ENCODE peak calls at places on chromosome 1, in eight cellular contexts. One of them, this sample, is unnamed.

GRCh38 chr1:171345536-171345935 is 31.6 kb downstream of the FMO4 start:
- DNase-seq in NCI-H345: no peak
- DNase-seq in renal cortical epithelial cell: no peak
- DNase-seq in Calu3: no peak
- DNase-seq in psoas muscle: no peak
- DNase-seq in kidney tubule cell: no peak
- DNase-seq in NT2/D1: no peak
- DNase-seq in uterus: no peak
- DNase-seq in this sample: no peak

GRCh38 chr1:107919953-107920352 is 45.0 kb downstream of the VAV3 start:
- DNase-seq in renal cortical epithelial cell: no peak
- DNase-seq in NT2/D1: no peak
- DNase-seq in psoas muscle: no peak
- DNase-seq in NCI-H345: no peak
- DNase-seq in kidney tubule cell: no peak
- DNase-seq in Calu3: no peak
- DNase-seq in uterus: no peak
- DNase-seq in this sample: no peak

GRCh38 chr1:116557323-116557878 is 13.4 kb downstream of the CD58 start:
- DNase-seq in psoas muscle: no peak
- DNase-seq in NT2/D1: no peak
- DNase-seq in renal cortical epithelial cell: no peak
- DNase-seq in kidney tubule cell: no peak
- DNase-seq in Calu3: no peak
- DNase-seq in uterus: no peak
- DNase-seq in NCI-H345: no peak
- DNase-seq in this sample: no peak

GRCh38 chr1:53502641-53503432 is 43.6 kb downstream of the DMRTB1 start:
- DNase-seq in psoas muscle: no peak
- DNase-seq in NT2/D1: no peak
- DNase-seq in NCI-H345: no peak
- DNase-seq in Calu3: no peak
- DNase-seq in renal cortical epithelial cell: no peak
- DNase-seq in kidney tubule cell: no peak
- DNase-seq in uterus: no peak
- DNase-seq in this sample: no peak

GRCh38 chr1:71587961-71588360 is 507.1 kb upstream of the ZRANB2 start:
- DNase-seq in NCI-H345: peak
- DNase-seq in NT2/D1: no peak
- DNase-seq in Calu3: no peak
- DNase-seq in renal cortical epithelial cell: peak
- DNase-seq in kidney tubule cell: peak
- DNase-seq in uterus: no peak
- DNase-seq in psoas muscle: no peak
- DNase-seq in this sample: no peak

GRCh38 chr1:76170114-76170513 is 95.6 kb downstream of the ST6GALNAC3 start:
- DNase-seq in NCI-H345: no peak
- DNase-seq in Calu3: no peak
- DNase-seq in NT2/D1: no peak
- DNase-seq in uterus: no peak
- DNase-seq in renal cortical epithelial cell: no peak
- DNase-seq in kidney tubule cell: no peak
- DNase-seq in psoas muscle: no peak
- DNase-seq in this sample: no peak

GRCh38 chr1:34745666-34746065 is 9.2 kb upstream of the GJB5 start:
- DNase-seq in uterus: no peak
- DNase-seq in renal cortical epithelial cell: no peak
- DNase-seq in Calu3: no peak
- DNase-seq in NT2/D1: no peak
- DNase-seq in psoas muscle: no peak
- DNase-seq in NCI-H345: no peak
- DNase-seq in kidney tubule cell: no peak
- DNase-seq in this sample: no peak

GRCh38 chr1:186785503-186785902 is 43.2 kb upstream of the PLA2G4A start:
- DNase-seq in NCI-H345: no peak
- DNase-seq in kidney tubule cell: no peak
- DNase-seq in uterus: no peak
- DNase-seq in NT2/D1: no peak
- DNase-seq in psoas muscle: no peak
- DNase-seq in Calu3: no peak
- DNase-seq in renal cortical epithelial cell: no peak
- DNase-seq in this sample: no peak

GRCh38 chr1:4600615-4601460 is 53.6 kb upstream of the AJAP1 start:
- DNase-seq in NCI-H345: no peak
- DNase-seq in psoas muscle: no peak
- DNase-seq in renal cortical epithelial cell: no peak
- DNase-seq in NT2/D1: no peak
- DNase-seq in uterus: no peak
- DNase-seq in Calu3: no peak
- DNase-seq in kidney tubule cell: no peak
- DNase-seq in this sample: no peak

GRCh38 chr1:237012789-237013383 is 8.6 kb upstream of the MT1HL1 start:
- DNase-seq in uterus: peak
- DNase-seq in NCI-H345: peak
- DNase-seq in kidney tubule cell: peak
- DNase-seq in renal cortical epithelial cell: peak
- DNase-seq in psoas muscle: no peak
- DNase-seq in NT2/D1: no peak
- DNase-seq in Calu3: peak
- DNase-seq in this sample: peak

GRCh38 chr1:147292012-147292411 is 49.5 kb downstream of the CHD1L start:
- DNase-seq in renal cortical epithelial cell: peak
- DNase-seq in NT2/D1: no peak
- DNase-seq in Calu3: no peak
- DNase-seq in psoas muscle: no peak
- DNase-seq in kidney tubule cell: peak
- DNase-seq in uterus: no peak
- DNase-seq in NCI-H345: no peak
- DNase-seq in this sample: no peak

GRCh38 chr1:197399691-197400521 is 131.9 kb downstream of the CRB1 start:
- DNase-seq in uterus: no peak
- DNase-seq in psoas muscle: no peak
- DNase-seq in kidney tubule cell: peak
- DNase-seq in renal cortical epithelial cell: peak
- DNase-seq in Calu3: peak
- DNase-seq in NT2/D1: peak
- DNase-seq in NCI-H345: peak
- DNase-seq in this sample: no peak

GRCh38 chr1:44151332-44151731 is 9.9 kb upstream of the KLF18 start:
- DNase-seq in NCI-H345: no peak
- DNase-seq in uterus: no peak
- DNase-seq in psoas muscle: no peak
- DNase-seq in NT2/D1: no peak
- DNase-seq in kidney tubule cell: no peak
- DNase-seq in Calu3: no peak
- DNase-seq in renal cortical epithelial cell: no peak
- DNase-seq in this sample: no peak

GRCh38 chr1:195897072-195897471 is 711.2 kb downstream of the KCNT2 start:
- DNase-seq in renal cortical epithelial cell: no peak
- DNase-seq in NCI-H345: no peak
- DNase-seq in uterus: no peak
- DNase-seq in psoas muscle: no peak
- DNase-seq in NT2/D1: no peak
- DNase-seq in Calu3: no peak
- DNase-seq in kidney tubule cell: no peak
- DNase-seq in this sample: no peak

GRCh38 chr1:59096501-59096900 is 200.4 kb upstream of the FGGY start:
- DNase-seq in kidney tubule cell: no peak
- DNase-seq in psoas muscle: no peak
- DNase-seq in NT2/D1: no peak
- DNase-seq in NCI-H345: no peak
- DNase-seq in renal cortical epithelial cell: no peak
- DNase-seq in Calu3: no peak
- DNase-seq in uterus: no peak
- DNase-seq in this sample: no peak

This sample was measured in transverse colon.